ENCODE peak calls at places on chromosomes 7 and 10, in nine cellular contexts. O, S, D, U, Z, R, K, V and W are unnamed samples.

GRCh38 chr10:43453266-43453831 is 16.4 kb downstream of the ZNF487 start:
- DNase-seq in V (no peak), K (no peak), S (no peak), O (no peak), R (no peak), Z (no peak), U (no peak), D (no peak), W (peak)

GRCh38 chr10:91974960-91975359 is 51.4 kb downstream of the BTAF1 start:
- DNase-seq in D (no peak), O (peak), S (no peak), K (no peak), U (peak), Z (no peak), R (no peak), V (no peak), W (no peak)

GRCh38 chr7:66013938-66014337 is 31.9 kb upstream of the GUSB start:
- DNase-seq in V (peak), O (peak), D (peak), K (peak), U (peak), S (peak), Z (no peak), R (peak), W (no peak)

GRCh38 chr7:80054356-80054755 is 80.3 kb upstream of the GNAI1 start:
- DNase-seq in D (no peak), Z (no peak), R (no peak), S (no peak), O (no peak), V (no peak), U (no peak), K (no peak), W (no peak)

GRCh38 chr10:13961096-13961495 is 369.6 kb downstream of the FRMD4A start:
- DNase-seq in U (peak), V (no peak), S (no peak), D (no peak), K (no peak), O (peak), R (no peak), Z (no peak), W (no peak)

GRCh38 chr10:127069436-127069835 is 127.0 kb downstream of the INSYN2A start:
- DNase-seq in K (no peak), V (no peak), D (no peak), R (no peak), Z (no peak), U (peak), O (peak), S (no peak), W (no peak)

GRCh38 chr7:45921381-45921698 is 268 bp upstream of the IGFBP3 start:
- DNase-seq in V (no peak), S (no peak), O (no peak), Z (no peak), D (no peak), U (no peak), R (no peak), K (no peak), W (no peak)

GRCh38 chr10:36634916-36635315 is 490.5 kb upstream of the ANKRD30A start:
- DNase-seq in O (peak), R (no peak), D (no peak), K (no peak), Z (no peak), V (no peak), U (peak), S (no peak), W (no peak)

GRCh38 chr10:113454341-113455061 is 98.4 kb upstream of the HABP2 start:
- DNase-seq in U (peak), Z (peak), V (peak), K (peak), O (peak), S (peak), R (peak), D (peak), W (peak)